ENCODE peak calls at places on chromosomes 3 and 15, in five cellular contexts. One of them, this sample, is unnamed.

GRCh38 chr3:14457999-14458398 is 55.6 kb downstream of the SLC6A6 start:
- DNase-seq in fibroblast of lung: no peak
- DNase-seq in adrenal gland: no peak
- DNase-seq in lung: no peak
- DNase-seq in lower lobe of right lung: no peak
- DNase-seq in this sample: no peak

GRCh38 chr3:64667138-64667537 is 20.7 kb downstream of the ADAMTS9 start:
- DNase-seq in fibroblast of lung: peak
- DNase-seq in adrenal gland: no peak
- DNase-seq in lung: no peak
- DNase-seq in lower lobe of right lung: no peak
- DNase-seq in this sample: no peak

GRCh38 chr15:24761704-24762302 is 86.2 kb downstream of the NPAP1 start:
- DNase-seq in fibroblast of lung: peak
- DNase-seq in adrenal gland: no peak
- DNase-seq in lung: no peak
- DNase-seq in lower lobe of right lung: no peak
- DNase-seq in this sample: no peak

GRCh38 chr3:131501949-131502348 is 822 bp downstream of the MRPL3 start:
- DNase-seq in fibroblast of lung: no peak
- DNase-seq in adrenal gland: no peak
- DNase-seq in lung: no peak
- DNase-seq in lower lobe of right lung: no peak
- DNase-seq in this sample: no peak

GRCh38 chr3:123295171-123295900 is 93.6 kb downstream of the SEC22A start:
- DNase-seq in fibroblast of lung: no peak
- DNase-seq in adrenal gland: no peak
- DNase-seq in lung: no peak
- DNase-seq in lower lobe of right lung: no peak
- DNase-seq in this sample: no peak

GRCh38 chr3:57983734-57984518 is 24.3 kb upstream of the FLNB start:
- DNase-seq in fibroblast of lung: peak
- DNase-seq in adrenal gland: peak
- DNase-seq in lung: peak
- DNase-seq in lower lobe of right lung: peak
- DNase-seq in this sample: peak

GRCh38 chr3:126745760-126746394 is 41.8 kb downstream of the CHCHD6 start:
- DNase-seq in fibroblast of lung: no peak
- DNase-seq in adrenal gland: peak
- DNase-seq in lung: peak
- DNase-seq in lower lobe of right lung: peak
- DNase-seq in this sample: no peak

GRCh38 chr3:42079701-42080323 is 11.3 kb upstream of the TRAK1 start:
- DNase-seq in fibroblast of lung: no peak
- DNase-seq in adrenal gland: no peak
- DNase-seq in lung: no peak
- DNase-seq in lower lobe of right lung: no peak
- DNase-seq in this sample: no peak

GRCh38 chr15:74988007-74988800 is 7.2 kb upstream of the SCAMP5 start:
- DNase-seq in fibroblast of lung: peak
- DNase-seq in adrenal gland: peak
- DNase-seq in lung: no peak
- DNase-seq in lower lobe of right lung: peak
- DNase-seq in this sample: no peak

GRCh38 chr3:15332405-15333098 is at the start of gene SH3BP5:
- DNase-seq in fibroblast of lung: peak
- DNase-seq in adrenal gland: peak
- DNase-seq in lung: peak
- DNase-seq in lower lobe of right lung: peak
- DNase-seq in this sample: peak

GRCh38 chr3:138434276-138434874 is at the start of gene ESYT3:
- DNase-seq in fibroblast of lung: peak
- DNase-seq in adrenal gland: peak
- DNase-seq in lung: peak
- DNase-seq in lower lobe of right lung: peak
- DNase-seq in this sample: no peak

GRCh38 chr15:82849556-82850241 is 40.3 kb downstream of the WHAMM start:
- DNase-seq in fibroblast of lung: peak
- DNase-seq in adrenal gland: peak
- DNase-seq in lung: peak
- DNase-seq in lower lobe of right lung: peak
- DNase-seq in this sample: no peak

GRCh38 chr15:58547628-58548307 is 116.0 kb downstream of the LIPC start:
- DNase-seq in fibroblast of lung: no peak
- DNase-seq in adrenal gland: no peak
- DNase-seq in lung: no peak
- DNase-seq in lower lobe of right lung: no peak
- DNase-seq in this sample: no peak

GRCh38 chr3:46296826-46297225 is 54.6 kb downstream of the CCR3 start:
- DNase-seq in fibroblast of lung: no peak
- DNase-seq in adrenal gland: no peak
- DNase-seq in lung: no peak
- DNase-seq in lower lobe of right lung: no peak
- DNase-seq in this sample: no peak

GRCh38 chr3:175477651-175478224 is 618.6 kb downstream of the NAALADL2 start:
- DNase-seq in fibroblast of lung: no peak
- DNase-seq in adrenal gland: no peak
- DNase-seq in lung: no peak
- DNase-seq in lower lobe of right lung: no peak
- DNase-seq in this sample: no peak

GRCh38 chr15:79989682-79990081 is 18.7 kb upstream of the BCL2A1 start:
- DNase-seq in fibroblast of lung: peak
- DNase-seq in adrenal gland: no peak
- DNase-seq in lung: no peak
- DNase-seq in lower lobe of right lung: peak
- DNase-seq in this sample: no peak

GRCh38 chr3:195897081-195897852 is 11.1 kb downstream of the TNK2 start:
- DNase-seq in fibroblast of lung: peak
- DNase-seq in adrenal gland: peak
- DNase-seq in lung: no peak
- DNase-seq in lower lobe of right lung: no peak
- DNase-seq in this sample: no peak

GRCh38 chr3:112629425-112629824 is 11.5 kb downstream of the CCDC80 start:
- DNase-seq in fibroblast of lung: peak
- DNase-seq in adrenal gland: peak
- DNase-seq in lung: peak
- DNase-seq in lower lobe of right lung: no peak
- DNase-seq in this sample: no peak

GRCh38 chr3:158279584-158279983 is 169.7 kb downstream of the RSRC1 start:
- DNase-seq in fibroblast of lung: no peak
- DNase-seq in adrenal gland: no peak
- DNase-seq in lung: no peak
- DNase-seq in lower lobe of right lung: no peak
- DNase-seq in this sample: no peak

GRCh38 chr15:77685082-77685815 is 52.5 kb upstream of the LINGO1 start:
- DNase-seq in fibroblast of lung: no peak
- DNase-seq in adrenal gland: no peak
- DNase-seq in lung: no peak
- DNase-seq in lower lobe of right lung: no peak
- DNase-seq in this sample: no peak

GRCh38 chr3:187967097-187967496 is 186.9 kb upstream of the LPP start:
- DNase-seq in fibroblast of lung: no peak
- DNase-seq in adrenal gland: no peak
- DNase-seq in lung: no peak
- DNase-seq in lower lobe of right lung: no peak
- DNase-seq in this sample: no peak

GRCh38 chr3:61687206-61687605 is 125.8 kb downstream of the PTPRG start:
- DNase-seq in fibroblast of lung: no peak
- DNase-seq in adrenal gland: no peak
- DNase-seq in lung: no peak
- DNase-seq in lower lobe of right lung: no peak
- DNase-seq in this sample: no peak

GRCh38 chr15:91926871-91927270 is 73.4 kb downstream of the SLCO3A1 start:
- DNase-seq in fibroblast of lung: no peak
- DNase-seq in adrenal gland: no peak
- DNase-seq in lung: no peak
- DNase-seq in lower lobe of right lung: no peak
- DNase-seq in this sample: no peak

GRCh38 chr3:88997276-88997675 is 110.1 kb upstream of the EPHA3 start:
- DNase-seq in fibroblast of lung: no peak
- DNase-seq in adrenal gland: no peak
- DNase-seq in lung: no peak
- DNase-seq in lower lobe of right lung: no peak
- DNase-seq in this sample: no peak

GRCh38 chr3:133930341-133930933 is 34.8 kb upstream of the RAB6B start:
- DNase-seq in fibroblast of lung: peak
- DNase-seq in adrenal gland: no peak
- DNase-seq in lung: peak
- DNase-seq in lower lobe of right lung: no peak
- DNase-seq in this sample: no peak

GRCh38 chr15:51046799-51047449 is 47.8 kb downstream of the TNFAIP8L3 start:
- DNase-seq in fibroblast of lung: peak
- DNase-seq in adrenal gland: peak
- DNase-seq in lung: no peak
- DNase-seq in lower lobe of right lung: no peak
- DNase-seq in this sample: no peak

GRCh38 chr3:28347374-28348285 is 891 bp upstream of the ZCWPW2 start:
- DNase-seq in fibroblast of lung: peak
- DNase-seq in adrenal gland: no peak
- DNase-seq in lung: no peak
- DNase-seq in lower lobe of right lung: no peak
- DNase-seq in this sample: no peak

GRCh38 chr15:66625531-66625930 is 59.7 kb upstream of the LCTL start:
- DNase-seq in fibroblast of lung: no peak
- DNase-seq in adrenal gland: no peak
- DNase-seq in lung: no peak
- DNase-seq in lower lobe of right lung: no peak
- DNase-seq in this sample: no peak

GRCh38 chr3:184741798-184742675 is 30.2 kb upstream of the MAGEF1 start:
- DNase-seq in fibroblast of lung: no peak
- DNase-seq in adrenal gland: peak
- DNase-seq in lung: no peak
- DNase-seq in lower lobe of right lung: no peak
- DNase-seq in this sample: no peak
- TF ChIP-seq CTCF in fibroblast of lung: no peak
- TF ChIP-seq CTCF in adrenal gland: no peak
- TF ChIP-seq CTCF in lung: no peak
- TF ChIP-seq CTCF in lower lobe of right lung: no peak
- TF ChIP-seq CTCF in this sample: no peak

DNA sequence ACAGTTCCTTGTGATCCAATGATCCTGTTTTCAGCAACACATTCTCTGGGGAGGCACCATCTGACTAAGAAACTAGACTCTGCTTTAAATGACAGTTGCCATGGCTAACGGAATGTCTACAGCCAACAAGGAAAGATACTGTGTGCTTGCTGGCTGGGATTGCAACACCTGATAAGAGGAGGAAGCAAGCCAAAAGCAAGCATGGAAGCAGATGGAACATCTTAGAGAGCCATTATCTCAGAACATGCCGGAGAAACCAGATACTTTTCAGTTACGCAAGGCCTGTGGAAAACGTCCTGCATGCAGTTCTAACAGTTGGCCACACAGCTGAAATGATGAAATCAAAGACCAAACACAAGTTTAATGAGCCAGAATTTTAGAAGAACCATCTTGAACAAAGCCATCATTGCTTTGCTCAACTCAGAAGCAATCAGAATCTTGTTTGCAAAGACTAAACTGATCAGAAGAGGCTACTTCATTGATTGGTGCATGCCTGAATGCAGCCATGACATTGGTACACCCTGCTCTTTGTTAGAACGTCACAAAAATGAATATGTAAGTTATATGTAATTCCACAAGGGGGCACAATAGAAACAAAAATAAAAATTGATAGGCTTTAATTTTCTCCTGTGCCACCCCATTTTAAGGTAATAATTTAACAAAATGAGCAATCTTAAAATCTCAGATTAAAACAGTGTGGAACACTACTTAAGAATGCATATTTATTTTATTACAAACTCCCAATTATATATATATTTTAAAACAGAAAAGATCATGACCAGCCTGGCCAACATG is 50.8 kb downstream of the GXYLT2 start:
- DNase-seq in fibroblast of lung: peak
- DNase-seq in adrenal gland: peak
- DNase-seq in lung: peak
- DNase-seq in lower lobe of right lung: no peak
- DNase-seq in this sample: no peak
- TF ChIP-seq CTCF in fibroblast of lung: peak
- TF ChIP-seq CTCF in adrenal gland: peak
- TF ChIP-seq CTCF in lung: peak
- TF ChIP-seq CTCF in lower lobe of right lung: peak
- TF ChIP-seq CTCF in this sample: no peak

GRCh38 chr3:52379610-52380009 is 63.5 kb downstream of the DNAH1 start:
- DNase-seq in fibroblast of lung: no peak
- DNase-seq in adrenal gland: no peak
- DNase-seq in lung: no peak
- DNase-seq in lower lobe of right lung: no peak
- DNase-seq in this sample: no peak

GRCh38 chr3:52372822-52373504 is 56.8 kb downstream of the DNAH1 start:
- DNase-seq in fibroblast of lung: no peak
- DNase-seq in adrenal gland: no peak
- DNase-seq in lung: peak
- DNase-seq in lower lobe of right lung: no peak
- DNase-seq in this sample: peak

GRCh38 chr3:52373676-52374075 is 57.6 kb downstream of the DNAH1 start:
- DNase-seq in fibroblast of lung: no peak
- DNase-seq in adrenal gland: no peak
- DNase-seq in lung: no peak
- DNase-seq in lower lobe of right lung: no peak
- DNase-seq in this sample: no peak

GRCh38 chr3:52380023-52380422 is 63.9 kb downstream of the DNAH1 start:
- DNase-seq in fibroblast of lung: no peak
- DNase-seq in adrenal gland: no peak
- DNase-seq in lung: no peak
- DNase-seq in lower lobe of right lung: no peak
- DNase-seq in this sample: no peak

DNA sequence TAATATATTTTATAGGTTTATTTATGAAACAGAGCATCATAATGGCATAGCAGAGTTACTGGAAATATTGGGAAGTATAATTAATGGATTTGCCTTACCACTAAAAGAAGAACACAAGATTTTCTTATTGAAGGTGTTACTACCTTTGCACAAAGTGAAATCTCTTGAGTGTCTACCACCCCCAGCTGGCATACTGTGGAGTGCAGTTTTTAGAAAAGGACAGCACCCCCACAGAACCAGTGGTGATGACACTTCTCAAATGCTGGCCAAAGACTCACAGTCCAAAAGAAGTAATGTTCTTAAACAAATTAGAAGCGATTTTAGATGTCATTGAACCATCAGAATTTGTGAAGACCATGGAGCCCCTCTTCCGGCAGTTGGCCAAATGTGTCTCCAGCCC is 58.1 kb downstream of the DNAH1 start:
- DNase-seq in fibroblast of lung: no peak
- DNase-seq in adrenal gland: no peak
- DNase-seq in lung: no peak
- DNase-seq in lower lobe of right lung: no peak
- DNase-seq in this sample: no peak
- TF ChIP-seq CTCF in fibroblast of lung: no peak
- TF ChIP-seq CTCF in adrenal gland: no peak
- TF ChIP-seq CTCF in lung: no peak
- TF ChIP-seq CTCF in lower lobe of right lung: no peak
- TF ChIP-seq CTCF in this sample: no peak

DNA sequence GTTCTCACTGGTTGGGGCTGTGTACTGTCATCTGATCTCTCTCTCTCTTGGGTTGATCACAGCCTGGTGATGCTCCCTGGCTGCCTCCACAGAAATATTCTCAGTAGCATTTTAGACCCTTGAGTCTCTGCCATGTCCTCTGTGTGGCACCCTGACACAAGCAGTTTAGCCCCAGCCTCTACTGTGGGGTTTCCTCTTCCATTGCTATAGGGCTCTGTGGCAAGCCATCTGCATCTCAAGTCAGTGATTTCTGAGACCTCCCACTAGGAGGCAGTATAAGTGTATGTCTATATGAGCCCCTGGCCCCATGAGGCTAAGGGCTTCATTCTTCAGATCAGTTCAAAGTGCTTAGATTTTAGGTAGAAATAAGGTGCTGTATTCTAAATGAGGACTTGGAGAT is 50.6 kb upstream of the PLAAT1 start:
- DNase-seq in fibroblast of lung: no peak
- DNase-seq in adrenal gland: peak
- DNase-seq in lung: peak
- DNase-seq in lower lobe of right lung: no peak
- DNase-seq in this sample: no peak
- TF ChIP-seq CTCF in fibroblast of lung: peak
- TF ChIP-seq CTCF in adrenal gland: peak
- TF ChIP-seq CTCF in lung: no peak
- TF ChIP-seq CTCF in lower lobe of right lung: peak
- TF ChIP-seq CTCF in this sample: no peak

This sample was measured in activated B cell treated with CpG ODN at 0.5 μM for 24 hours.